ENCODE peak calls at places on chromosomes 13 and 19, in seven cellular contexts. S is neuronal stem cell, E is psoas muscle, Q is brain microvascular endothelial cell, I is ascending aorta, Z is spleen, N is hepatocyte. B is an unnamed sample.
A peak's percentile ranks its signal among the peaks of the same experiment; 100 is the strongest.

GRCh38 chr13:20728579-20729300 is 25.2 kb downstream of the IL17D start:
- DNase-seq in S (no peak), E (no peak), Q (no peak), I (no peak), Z (no peak), N (no peak), B (no peak)

GRCh38 chr13:113545455-113545930 is 39.1 kb upstream of the TFDP1 start:
- DNase-seq in S (no peak), E (no peak), Q (peak; percentile 22), I (no peak), Z (peak; percentile 70), N (no peak), B (no peak)

GRCh38 chr13:23871616-23872220 is 17.5 kb downstream of the MIPEP start:
- DNase-seq in S (no peak), E (no peak), Q (no peak), I (no peak), Z (no peak), N (no peak), B (peak; percentile 20)

GRCh38 chr19:50778906-50779430 is 8.7 kb downstream of the GPR32 start:
- DNase-seq in S (no peak), E (no peak), Q (no peak), I (no peak), Z (no peak), N (no peak), B (no peak)

GRCh38 chr19:3544742-3545668 is 6.0 kb downstream of the TEKTIP1 start:
- DNase-seq in S (peak; percentile 55), E (peak; percentile 87), Q (no peak), I (no peak), Z (peak; percentile 94), N (peak; percentile 58), B (peak; percentile 58)

GRCh38 chr19:21321996-21322395 is 7.2 kb downstream of the ZNF708 start:
- DNase-seq in S (no peak), E (no peak), Q (peak; percentile 9), I (no peak), Z (no peak), N (no peak), B (peak; percentile 53)

GRCh38 chr19:743168-743687 is 7.7 kb upstream of the MISP start:
- DNase-seq in S (no peak), E (no peak), Q (no peak), I (no peak), Z (no peak), N (peak; percentile 68), B (no peak)

GRCh38 chr19:8935460-8935859 is 74.7 kb downstream of the MUC16 start:
- DNase-seq in S (no peak), E (no peak), Q (peak; percentile 4), I (no peak), Z (no peak), N (no peak), B (no peak)

GRCh38 chr13:49996166-49996915 is 501 bp upstream of the TRIM13 start:
- DNase-seq in S (peak; percentile 90), E (peak; percentile 97), Q (peak; percentile 76), I (peak; percentile 76), Z (peak; percentile 98), N (peak; percentile 97), B (peak; percentile 96)

GRCh38 chr13:98050041-98050466 is 92.8 kb upstream of the FARP1 start:
- DNase-seq in S (no peak), E (no peak), Q (peak; percentile 63), I (no peak), Z (no peak), N (peak; percentile 29), B (no peak)

GRCh38 chr13:27678306-27679040 is 56.8 kb downstream of the POLR1D start:
- DNase-seq in S (no peak), E (no peak), Q (no peak), I (no peak), Z (no peak), N (no peak), B (no peak)

GRCh38 chr13:57264965-57265364 is 98.0 kb downstream of the PRR20E start:
- DNase-seq in S (no peak), E (no peak), Q (no peak), I (no peak), Z (no peak), N (no peak), B (peak; percentile 32)

DNA sequence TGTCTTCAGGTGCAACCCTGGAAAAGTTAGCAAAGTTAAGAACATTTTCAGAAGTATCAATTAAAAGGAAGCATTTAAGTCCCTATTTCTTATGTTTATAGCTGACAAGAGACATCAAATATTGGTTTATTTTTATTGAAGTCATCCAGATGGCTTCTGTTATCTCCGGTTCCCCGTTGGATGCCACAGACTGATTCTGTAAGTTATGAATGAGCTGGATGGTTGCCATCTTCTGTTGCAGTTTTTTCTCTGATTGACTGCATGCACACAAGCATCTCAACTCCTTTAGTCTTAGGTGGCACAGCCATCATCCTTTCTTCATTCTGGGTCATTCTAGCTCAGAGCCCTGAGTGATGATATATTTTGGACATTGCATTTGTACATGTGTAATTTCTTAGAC is 10.6 kb upstream of the OXGR1 start:
- DNase-seq in S (no peak), E (no peak), Q (no peak), I (no peak), Z (no peak), N (no peak), B (no peak)
- H3K27ac ChIP-seq in S (no peak overlapping the region), E (no peak overlapping the region), Q (no peak overlapping the region), I (no peak overlapping the region), Z (no peak overlapping the region), N (no peak overlapping the region), B (no peak overlapping the region)

DNA sequence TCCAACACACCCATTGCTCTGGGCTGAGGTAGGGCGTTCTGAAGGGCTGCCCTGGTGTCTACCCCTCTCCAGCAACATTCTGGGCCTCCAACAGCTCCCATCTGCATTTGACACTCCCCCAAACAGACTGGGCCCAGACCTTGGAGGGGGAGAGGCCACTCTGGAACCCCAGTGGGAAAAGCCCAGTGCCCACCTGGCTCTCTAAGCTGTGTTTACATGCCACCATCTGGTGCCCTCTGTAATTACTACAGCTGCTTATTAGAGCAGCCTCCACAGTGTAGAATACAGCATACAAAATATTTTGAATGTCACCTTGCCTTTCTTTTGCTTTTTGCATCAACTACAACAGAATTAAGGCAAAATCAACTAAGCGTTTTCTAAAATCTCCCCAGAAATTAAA is 35.8 kb upstream of the TM9SF2 start:
- DNase-seq in S (no peak), E (no peak), Q (no peak), I (no peak), Z (no peak), N (no peak), B (no peak)
- H3K4me3 ChIP-seq in S (no peak overlapping the region), E (no peak overlapping the region), Q (no peak overlapping the region), I (no peak overlapping the region), Z (no peak overlapping the region), N (no peak overlapping the region), B (no peak overlapping the region)

DNA sequence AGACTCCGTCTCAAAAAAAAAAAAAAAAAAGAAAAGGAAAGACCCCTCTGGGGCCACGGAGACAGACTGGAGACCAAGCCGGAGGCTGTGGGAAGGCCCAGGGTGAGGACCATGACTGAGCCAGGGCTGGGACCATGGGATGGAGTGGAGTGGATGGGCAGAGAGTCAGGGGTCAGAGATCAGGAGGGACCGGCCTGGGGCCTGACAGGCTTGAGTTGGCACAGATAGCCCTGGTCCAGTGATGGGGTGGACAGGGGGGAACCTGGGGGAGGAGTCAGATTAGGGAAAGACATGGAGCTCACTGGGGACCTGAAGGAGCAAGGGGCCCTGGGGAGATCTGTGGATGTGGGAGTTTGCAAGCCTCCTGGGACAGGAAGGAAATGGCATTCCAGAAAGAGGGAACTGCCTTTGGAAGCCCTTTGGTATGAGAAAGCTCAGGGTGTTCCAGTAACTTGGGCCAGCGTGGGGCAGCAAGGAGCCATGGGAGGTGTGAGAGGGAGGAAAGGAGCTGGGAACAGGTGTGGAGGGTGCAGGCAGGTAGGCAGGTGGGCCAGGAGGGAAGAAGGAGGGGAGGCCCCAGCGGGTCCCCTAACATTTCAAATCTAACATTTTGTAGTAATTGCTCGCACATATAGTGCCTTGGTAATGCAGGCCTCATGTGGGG is 6.3 kb upstream of the RPL13A start:
- DNase-seq in S (no peak), E (no peak), Q (no peak), I (no peak), Z (no peak), N (no peak), B (no peak)
- H3K27ac ChIP-seq in S (no peak overlapping the region), E (no peak overlapping the region), Q (no peak overlapping the region), I (no peak overlapping the region), Z (no peak overlapping the region), N (no peak overlapping the region), B (no peak overlapping the region)

DNA sequence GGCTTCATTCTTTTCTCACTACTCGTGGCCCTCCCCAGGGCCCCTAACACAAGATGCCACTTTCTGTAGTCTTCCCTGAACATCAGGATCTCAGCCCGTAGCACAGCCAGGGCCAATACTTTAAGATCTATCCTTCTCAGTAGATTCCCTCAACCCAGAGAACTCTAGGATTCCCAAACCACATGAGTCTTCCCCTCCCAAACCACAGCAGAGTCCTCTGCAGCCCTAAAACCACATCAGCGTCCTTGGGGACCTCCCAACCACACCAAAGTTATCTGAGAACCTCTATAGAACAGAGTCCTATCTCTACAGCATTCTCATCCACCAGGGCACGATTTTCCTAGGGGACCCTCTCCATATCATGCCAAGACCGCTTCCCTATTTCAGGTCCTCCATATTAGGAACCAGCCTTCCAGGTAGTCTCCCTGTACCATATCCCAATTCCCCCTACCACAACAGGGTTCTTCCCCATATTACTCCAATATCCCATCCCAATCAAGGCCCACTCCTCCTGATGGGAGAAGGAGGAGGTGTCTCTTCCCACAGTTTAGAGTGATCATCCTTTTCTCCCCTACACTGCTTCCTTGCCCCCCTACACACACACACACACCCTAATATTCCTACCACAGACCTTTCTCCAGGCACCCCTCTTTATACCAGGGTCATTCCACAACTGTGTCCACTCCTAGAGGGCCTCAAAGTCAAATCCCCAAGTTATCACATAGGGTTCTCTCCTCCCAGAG is 1.4 kb downstream of the DYRK1B start:
- DNase-seq in S (no peak), E (no peak), Q (peak; percentile 4), I (no peak), Z (no peak), N (no peak), B (peak; percentile 14)
- H3K4me3 ChIP-seq in S (peak overlapping the region; percentile 66), E (peak overlapping the region; percentile 90), Q (peak overlapping the region; percentile 80), I (peak overlapping the region; percentile 75), Z (peak overlapping the region; percentile 100), N (peak overlapping the region; percentile 69), B (peak overlapping the region; percentile 87)

B was measured in cardiac muscle cell.